ENCODE peak calls at places on chromosomes 16 and 17, in six cellular contexts. One of them, this sample, is unnamed.
A peak's percentile ranks its signal among the peaks of the same experiment; 100 is the strongest.

GRCh38 chr17:66369830-66370229 is 67.4 kb downstream of the PRKCA start:
- DNase-seq in uterus: no peak
- DNase-seq in fibroblast of villous mesenchyme: no peak
- DNase-seq in dorsolateral prefrontal cortex: no peak
- DNase-seq in astrocyte: no peak
- DNase-seq in BJ: no peak
- DNase-seq in this sample: no peak

GRCh38 chr16:9625122-9625521 is 533.7 kb downstream of the HAPSTR1 start:
- DNase-seq in uterus: no peak
- DNase-seq in fibroblast of villous mesenchyme: no peak
- DNase-seq in dorsolateral prefrontal cortex: no peak
- DNase-seq in astrocyte: no peak
- DNase-seq in BJ: no peak
- DNase-seq in this sample: no peak

GRCh38 chr16:51938861-51939260 is 608.1 kb downstream of the TOX3 start:
- DNase-seq in uterus: no peak
- DNase-seq in fibroblast of villous mesenchyme: peak; percentile 44
- DNase-seq in dorsolateral prefrontal cortex: no peak
- DNase-seq in astrocyte: no peak
- DNase-seq in BJ: no peak
- DNase-seq in this sample: no peak

GRCh38 chr16:3235856-3236669 is 1.1 kb upstream of the ZNF200 start:
- DNase-seq in uterus: peak; percentile 35
- DNase-seq in fibroblast of villous mesenchyme: peak; percentile 74
- DNase-seq in dorsolateral prefrontal cortex: no peak
- DNase-seq in astrocyte: no peak
- DNase-seq in BJ: no peak
- DNase-seq in this sample: no peak

GRCh38 chr17:78884148-78884870 is 18.7 kb downstream of the CEP295NL start:
- DNase-seq in uterus: peak; percentile 37
- DNase-seq in fibroblast of villous mesenchyme: peak; percentile 37
- DNase-seq in dorsolateral prefrontal cortex: peak; percentile 67
- DNase-seq in astrocyte: no peak
- DNase-seq in BJ: no peak
- DNase-seq in this sample: no peak

GRCh38 chr17:46865100-46865499 is 13.7 kb downstream of the WNT9B start:
- DNase-seq in uterus: no peak
- DNase-seq in fibroblast of villous mesenchyme: no peak
- DNase-seq in dorsolateral prefrontal cortex: no peak
- DNase-seq in astrocyte: peak; percentile 52
- DNase-seq in BJ: peak; percentile 58
- DNase-seq in this sample: peak; percentile 86

GRCh38 chr17:5128905-5129535 is 13.2 kb downstream of the USP6 start:
- DNase-seq in uterus: no peak
- DNase-seq in fibroblast of villous mesenchyme: no peak
- DNase-seq in dorsolateral prefrontal cortex: no peak
- DNase-seq in astrocyte: no peak
- DNase-seq in BJ: no peak
- DNase-seq in this sample: no peak

GRCh38 chr17:72580321-72581127 is 459.7 kb downstream of the SOX9 start:
- DNase-seq in uterus: no peak
- DNase-seq in fibroblast of villous mesenchyme: no peak
- DNase-seq in dorsolateral prefrontal cortex: no peak
- DNase-seq in astrocyte: no peak
- DNase-seq in BJ: no peak
- DNase-seq in this sample: no peak

GRCh38 chr16:89536886-89537548 is 23.5 kb upstream of the RPL13 start:
- DNase-seq in uterus: no peak
- DNase-seq in fibroblast of villous mesenchyme: no peak
- DNase-seq in dorsolateral prefrontal cortex: peak; percentile 82
- DNase-seq in astrocyte: no peak
- DNase-seq in BJ: no peak
- DNase-seq in this sample: peak; percentile 3

GRCh38 chr17:45282683-45283644 is 21.1 kb upstream of the SPATA32 start:
- DNase-seq in uterus: peak; percentile 42
- DNase-seq in fibroblast of villous mesenchyme: peak; percentile 86
- DNase-seq in dorsolateral prefrontal cortex: peak; percentile 74
- DNase-seq in astrocyte: peak; percentile 80
- DNase-seq in BJ: no peak
- DNase-seq in this sample: peak; percentile 42

GRCh38 chr17:67435122-67435521 is 58.0 kb downstream of the PITPNC1 start:
- DNase-seq in uterus: no peak
- DNase-seq in fibroblast of villous mesenchyme: peak; percentile 18
- DNase-seq in dorsolateral prefrontal cortex: no peak
- DNase-seq in astrocyte: no peak
- DNase-seq in BJ: no peak
- DNase-seq in this sample: peak; percentile 21

GRCh38 chr17:15194859-15195277 is 70.3 kb downstream of the PMP22 start:
- DNase-seq in uterus: no peak
- DNase-seq in fibroblast of villous mesenchyme: no peak
- DNase-seq in dorsolateral prefrontal cortex: no peak
- DNase-seq in astrocyte: peak; percentile 11
- DNase-seq in BJ: no peak
- DNase-seq in this sample: peak; percentile 33

GRCh38 chr16:60452646-60453045 is 1583.6 kb downstream of the CDH8 start:
- DNase-seq in uterus: no peak
- DNase-seq in fibroblast of villous mesenchyme: no peak
- DNase-seq in dorsolateral prefrontal cortex: no peak
- DNase-seq in astrocyte: no peak
- DNase-seq in BJ: no peak
- DNase-seq in this sample: no peak

GRCh38 chr17:15782809-15783208 is 50.7 kb downstream of the TBC1D26 start:
- DNase-seq in uterus: peak; percentile 68
- DNase-seq in fibroblast of villous mesenchyme: peak; percentile 55
- DNase-seq in dorsolateral prefrontal cortex: no peak
- DNase-seq in astrocyte: peak; percentile 27
- DNase-seq in BJ: no peak
- DNase-seq in this sample: peak; percentile 36

GRCh38 chr17:37066322-37066905 is 117.7 kb downstream of the AATF start:
- DNase-seq in uterus: no peak
- DNase-seq in fibroblast of villous mesenchyme: no peak
- DNase-seq in dorsolateral prefrontal cortex: no peak
- DNase-seq in astrocyte: no peak
- DNase-seq in BJ: no peak
- DNase-seq in this sample: no peak

GRCh38 chr17:82366749-82367148 is 4.8 kb upstream of the UTS2R start:
- DNase-seq in uterus: no peak
- DNase-seq in fibroblast of villous mesenchyme: no peak
- DNase-seq in dorsolateral prefrontal cortex: no peak
- DNase-seq in astrocyte: no peak
- DNase-seq in BJ: no peak
- DNase-seq in this sample: no peak

GRCh38 chr17:82863941-82864720 is 24.3 kb upstream of the ZNF750 start:
- DNase-seq in uterus: no peak
- DNase-seq in fibroblast of villous mesenchyme: peak; percentile 96
- DNase-seq in dorsolateral prefrontal cortex: peak; percentile 75
- DNase-seq in astrocyte: peak; percentile 89
- DNase-seq in BJ: peak; percentile 66
- DNase-seq in this sample: peak; percentile 87

GRCh38 chr16:6113749-6114148 is 1016.2 kb upstream of the EEF2KMT start:
- DNase-seq in uterus: no peak
- DNase-seq in fibroblast of villous mesenchyme: no peak
- DNase-seq in dorsolateral prefrontal cortex: no peak
- DNase-seq in astrocyte: no peak
- DNase-seq in BJ: no peak
- DNase-seq in this sample: no peak

GRCh38 chr17:56593741-56594527 is 435 bp downstream of the NOG start:
- DNase-seq in uterus: peak; percentile 25
- DNase-seq in fibroblast of villous mesenchyme: peak; percentile 58
- DNase-seq in dorsolateral prefrontal cortex: peak; percentile 36
- DNase-seq in astrocyte: peak; percentile 69
- DNase-seq in BJ: no peak
- DNase-seq in this sample: peak; percentile 78

GRCh38 chr17:56596741-56597494 is 3.4 kb downstream of the NOG start:
- DNase-seq in uterus: no peak
- DNase-seq in fibroblast of villous mesenchyme: no peak
- DNase-seq in dorsolateral prefrontal cortex: no peak
- DNase-seq in astrocyte: no peak
- DNase-seq in BJ: no peak
- DNase-seq in this sample: no peak

GRCh38 chr17:56595831-56596740 is 2.6 kb downstream of the NOG start:
- DNase-seq in uterus: no peak
- DNase-seq in fibroblast of villous mesenchyme: no peak
- DNase-seq in dorsolateral prefrontal cortex: no peak
- DNase-seq in astrocyte: no peak
- DNase-seq in BJ: no peak
- DNase-seq in this sample: no peak

GRCh38 chr17:56593073-56593740 is at the start of gene NOG:
- DNase-seq in uterus: peak; percentile 16
- DNase-seq in fibroblast of villous mesenchyme: peak; percentile 20
- DNase-seq in dorsolateral prefrontal cortex: peak; percentile 39
- DNase-seq in astrocyte: peak; percentile 39
- DNase-seq in BJ: no peak
- DNase-seq in this sample: peak; percentile 59

DNA sequence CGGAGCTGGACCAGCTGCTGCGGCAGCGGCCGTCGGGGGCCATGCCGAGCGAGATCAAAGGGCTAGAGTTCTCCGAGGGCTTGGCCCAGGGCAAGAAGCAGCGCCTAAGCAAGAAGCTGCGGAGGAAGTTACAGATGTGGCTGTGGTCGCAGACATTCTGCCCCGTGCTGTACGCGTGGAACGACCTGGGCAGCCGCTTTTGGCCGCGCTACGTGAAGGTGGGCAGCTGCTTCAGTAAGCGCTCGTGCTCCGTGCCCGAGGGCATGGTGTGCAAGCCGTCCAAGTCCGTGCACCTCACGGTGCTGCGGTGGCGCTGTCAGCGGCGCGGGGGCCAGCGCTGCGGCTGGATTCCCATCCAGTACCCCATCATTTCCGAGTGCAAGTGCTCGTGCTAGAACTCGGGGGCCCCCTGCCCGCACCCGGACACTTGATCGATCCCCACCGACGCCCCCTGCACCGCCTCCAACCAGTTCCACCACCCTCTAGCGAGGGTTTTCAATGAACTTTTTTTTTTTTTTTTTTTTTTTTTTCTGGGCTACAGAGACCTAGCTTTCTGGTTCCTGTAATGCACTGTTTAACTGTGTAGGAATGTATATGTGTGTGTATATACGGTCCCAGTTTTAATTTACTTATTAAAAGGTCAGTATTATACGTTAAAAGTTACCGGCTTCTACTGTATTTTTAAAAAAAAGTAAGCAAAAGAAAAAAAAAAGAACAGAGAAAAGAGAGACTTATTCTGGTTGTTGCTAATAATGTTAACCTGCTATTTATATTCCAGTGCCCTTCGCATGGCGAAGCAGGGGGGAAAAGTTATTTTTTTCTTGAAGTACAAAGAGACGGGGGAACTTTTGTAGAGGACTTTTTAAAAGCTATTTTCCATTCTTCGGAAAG is 1.3 kb downstream of the NOG start:
- DNase-seq in uterus: no peak
- DNase-seq in fibroblast of villous mesenchyme: no peak
- DNase-seq in dorsolateral prefrontal cortex: no peak
- DNase-seq in astrocyte: no peak
- DNase-seq in BJ: no peak
- DNase-seq in this sample: peak; percentile 14
- TF ChIP-seq CTCF in uterus: no peak
- TF ChIP-seq CTCF in fibroblast of villous mesenchyme: no peak
- TF ChIP-seq CTCF in dorsolateral prefrontal cortex: no peak
- TF ChIP-seq CTCF in astrocyte: no peak
- TF ChIP-seq CTCF in BJ: peak; percentile 14
- TF ChIP-seq CTCF in this sample: peak; percentile 9

GRCh38 chr17:41735744-41736143 is 1.3 kb upstream of the HAP1 start:
- DNase-seq in uterus: no peak
- DNase-seq in fibroblast of villous mesenchyme: no peak
- DNase-seq in dorsolateral prefrontal cortex: no peak
- DNase-seq in astrocyte: no peak
- DNase-seq in BJ: no peak
- DNase-seq in this sample: no peak

GRCh38 chr17:41733348-41734138 is 900 bp downstream of the HAP1 start:
- DNase-seq in uterus: no peak
- DNase-seq in fibroblast of villous mesenchyme: no peak
- DNase-seq in dorsolateral prefrontal cortex: no peak
- DNase-seq in astrocyte: no peak
- DNase-seq in BJ: no peak
- DNase-seq in this sample: no peak

GRCh38 chr17:41731836-41732235 is 2.6 kb downstream of the HAP1 start:
- DNase-seq in uterus: no peak
- DNase-seq in fibroblast of villous mesenchyme: no peak
- DNase-seq in dorsolateral prefrontal cortex: no peak
- DNase-seq in astrocyte: no peak
- DNase-seq in BJ: no peak
- DNase-seq in this sample: no peak

GRCh38 chr17:41734949-41735313 is 488 bp upstream of the HAP1 start:
- DNase-seq in uterus: no peak
- DNase-seq in fibroblast of villous mesenchyme: peak; percentile 27
- DNase-seq in dorsolateral prefrontal cortex: no peak
- DNase-seq in astrocyte: no peak
- DNase-seq in BJ: no peak
- DNase-seq in this sample: no peak

GRCh38 chr17:41734139-41734948 is at the start of gene HAP1:
- DNase-seq in uterus: peak; percentile 37
- DNase-seq in fibroblast of villous mesenchyme: peak; percentile 41
- DNase-seq in dorsolateral prefrontal cortex: no peak
- DNase-seq in astrocyte: no peak
- DNase-seq in BJ: no peak
- DNase-seq in this sample: no peak
- H3K4me3 ChIP-seq in uterus: peak within 1 kb of the TSS; percentile 35
- H3K4me3 ChIP-seq in fibroblast of villous mesenchyme: peak within 1 kb of the TSS; percentile 61
- H3K4me3 ChIP-seq in dorsolateral prefrontal cortex: peak within 1 kb of the TSS; percentile 70
- H3K4me3 ChIP-seq in astrocyte: peak within 1 kb of the TSS; percentile 45
- H3K4me3 ChIP-seq in BJ: peak within 1 kb of the TSS; percentile 41
- H3K4me3 ChIP-seq in this sample: peak within 1 kb of the TSS; percentile 36

DNA sequence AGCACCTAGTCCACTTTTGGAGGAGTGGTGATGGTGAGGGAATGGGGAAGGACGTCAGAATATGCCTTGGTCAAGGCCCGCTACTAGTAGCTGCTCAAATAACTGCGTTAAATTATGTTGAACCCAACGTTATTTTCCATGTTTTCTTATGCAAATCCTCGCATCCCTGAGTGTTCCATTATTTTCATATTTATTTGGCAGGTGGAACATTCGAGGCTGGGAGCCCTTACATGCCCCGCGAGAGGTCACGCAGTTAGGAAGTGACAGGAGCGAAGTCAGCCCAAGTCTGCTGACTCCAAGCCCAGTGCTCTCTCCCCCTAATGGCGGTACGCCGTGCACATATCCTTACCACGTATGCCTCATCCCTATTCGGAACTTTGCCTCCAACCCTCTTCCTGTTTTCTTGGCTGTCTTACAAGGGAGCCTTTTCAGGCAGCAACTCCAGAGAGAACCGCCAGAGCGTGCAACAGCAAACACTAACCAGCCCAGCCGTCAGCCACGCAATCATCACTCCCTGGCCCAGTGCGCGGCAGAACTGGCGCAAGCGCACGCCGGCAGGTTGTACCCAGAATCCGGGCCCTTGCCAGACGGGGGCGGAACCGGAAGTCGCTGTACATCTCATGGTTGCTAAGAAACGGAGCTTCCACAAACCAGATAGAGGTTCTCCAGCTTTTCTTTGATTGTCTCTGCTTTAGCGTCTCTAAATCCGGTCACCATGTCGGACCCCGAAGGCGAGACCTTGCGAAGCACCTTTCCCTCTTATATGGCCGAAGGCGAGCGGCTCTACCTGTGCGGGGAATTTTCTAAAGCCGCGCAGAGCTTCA is at the start of gene ODAD4:
- DNase-seq in uterus: peak; percentile 98
- DNase-seq in fibroblast of villous mesenchyme: peak; percentile 98
- DNase-seq in dorsolateral prefrontal cortex: peak; percentile 97
- DNase-seq in astrocyte: peak; percentile 96
- DNase-seq in BJ: peak; percentile 93
- DNase-seq in this sample: peak; percentile 98
- TF ChIP-seq CTCF in uterus: peak; percentile 56
- TF ChIP-seq CTCF in fibroblast of villous mesenchyme: peak; percentile 61
- TF ChIP-seq CTCF in dorsolateral prefrontal cortex: peak; percentile 51
- TF ChIP-seq CTCF in astrocyte: peak; percentile 31
- TF ChIP-seq CTCF in BJ: peak; percentile 49
- TF ChIP-seq CTCF in this sample: peak; percentile 57

GRCh38 chr16:56631832-56632159 is 663 bp upstream of the MT1M start:
- DNase-seq in uterus: no peak
- DNase-seq in fibroblast of villous mesenchyme: no peak
- DNase-seq in dorsolateral prefrontal cortex: no peak
- DNase-seq in astrocyte: no peak
- DNase-seq in BJ: no peak
- DNase-seq in this sample: no peak
- H3K4me3 ChIP-seq in uterus: peak overlapping the region; percentile 44
- H3K4me3 ChIP-seq in fibroblast of villous mesenchyme: peak overlapping the region; percentile 46
- H3K4me3 ChIP-seq in dorsolateral prefrontal cortex: peak overlapping the region; percentile 53
- H3K4me3 ChIP-seq in astrocyte: peak overlapping the region; percentile 48
- H3K4me3 ChIP-seq in BJ: peak overlapping the region; percentile 38
- H3K4me3 ChIP-seq in this sample: peak overlapping the region; percentile 60